ENCODE peak calls at places on chromosomes 5 and 9, in seven cellular contexts. S, I, L, T, Q, U and A are unnamed samples.

GRCh38 chr9:128099932-128100491 is 27.5 kb downstream of the PTGES2 start:
- DNase-seq in S (no peak), I (peak), L (no peak), T (no peak), Q (peak), U (no peak), A (no peak)

GRCh38 chr9:74721696-74722660 is 165.7 kb downstream of the TRPM6 start:
- DNase-seq in S (no peak), I (no peak), L (no peak), T (no peak), Q (no peak), U (no peak), A (no peak)

GRCh38 chr9:5442400-5443011 is 4.8 kb upstream of the PLGRKT start:
- DNase-seq in S (peak), I (peak), L (no peak), T (peak), Q (peak), U (peak), A (no peak)

GRCh38 chr9:111483419-111483861 is 743 bp downstream of the ECPAS start:
- DNase-seq in S (no peak), I (no peak), L (no peak), T (peak), Q (no peak), U (peak), A (no peak)

GRCh38 chr5:95760291-95761191 is 29.4 kb downstream of the RHOBTB3 start:
- DNase-seq in S (peak), I (peak), L (peak), T (peak), Q (peak), U (no peak), A (peak)

GRCh38 chr5:180208435-180209081 is 453 bp downstream of the RASGEF1C start:
- DNase-seq in S (no peak), I (no peak), L (no peak), T (no peak), Q (peak), U (peak), A (no peak)

GRCh38 chr5:75007537-75007847 is 44.9 kb downstream of the GCNT4 start:
- DNase-seq in S (no peak), I (peak), L (peak), T (no peak), Q (peak), U (no peak), A (no peak)

GRCh38 chr5:97499605-97500004 is 316.6 kb upstream of the RIOK2 start:
- DNase-seq in S (no peak), I (no peak), L (no peak), T (no peak), Q (peak), U (no peak), A (no peak)

GRCh38 chr9:607417-607816 is 234.1 kb upstream of the DMRT1 start:
- DNase-seq in S (no peak), I (no peak), L (no peak), T (no peak), Q (no peak), U (no peak), A (no peak)

GRCh38 chr5:45060686-45061085 is 251.9 kb downstream of the MRPS30 start:
- DNase-seq in S (no peak), I (no peak), L (no peak), T (no peak), Q (no peak), U (no peak), A (no peak)

GRCh38 chr5:170333161-170333909 is 35.8 kb upstream of the LCP2 start:
- DNase-seq in S (peak), I (peak), L (no peak), T (peak), Q (no peak), U (no peak), A (no peak)

GRCh38 chr9:136426787-136427186 is 12.9 kb downstream of the INPP5E start:
- DNase-seq in S (no peak), I (no peak), L (no peak), T (no peak), Q (no peak), U (no peak), A (no peak)

GRCh38 chr9:113705938-113706519 is 170.1 kb upstream of the ZNF618 start:
- DNase-seq in S (no peak), I (no peak), L (no peak), T (no peak), Q (no peak), U (peak), A (peak)

GRCh38 chr5:14457475-14457874 is 124.1 kb upstream of the OTULINL start:
- DNase-seq in S (no peak), I (no peak), L (no peak), T (no peak), Q (no peak), U (peak), A (no peak)

GRCh38 chr5:67248703-67249589 is 52.3 kb upstream of the CD180 start:
- DNase-seq in S (no peak), I (no peak), L (no peak), T (no peak), Q (no peak), U (no peak), A (no peak)

GRCh38 chr9:93960971-93961841 is 6.1 kb upstream of the BARX1 start:
- DNase-seq in S (no peak), I (no peak), L (no peak), T (no peak), Q (no peak), U (no peak), A (no peak)

GRCh38 chr9:77901771-77902170 is 129.8 kb downstream of the GNAQ start:
- DNase-seq in S (no peak), I (no peak), L (no peak), T (no peak), Q (no peak), U (no peak), A (no peak)

GRCh38 chr5:150000990-150001659 is 586 bp downstream of the HMGXB3 start:
- DNase-seq in S (peak), I (peak), L (no peak), T (peak), Q (peak), U (peak), A (no peak)

GRCh38 chr9:117204971-117205370 is 209.9 kb downstream of the ASTN2 start:
- DNase-seq in S (no peak), I (peak), L (no peak), T (no peak), Q (no peak), U (no peak), A (no peak)

GRCh38 chr9:95171001-95171400 is 146.5 kb downstream of the FANCC start:
- DNase-seq in S (peak), I (peak), L (no peak), T (no peak), Q (peak), U (no peak), A (peak)

GRCh38 chr5:98455660-98456059 is 317.8 kb upstream of the RGMB start:
- DNase-seq in S (no peak), I (peak), L (peak), T (no peak), Q (peak), U (no peak), A (no peak)

GRCh38 chr5:78507531-78507930 is 141.0 kb downstream of the LHFPL2 start:
- DNase-seq in S (no peak), I (no peak), L (no peak), T (no peak), Q (no peak), U (no peak), A (no peak)

GRCh38 chr5:78511116-78511906 is 137.3 kb downstream of the LHFPL2 start:
- DNase-seq in S (no peak), I (no peak), L (no peak), T (no peak), Q (no peak), U (no peak), A (no peak)

GRCh38 chr5:78508231-78508765 is 140.3 kb downstream of the LHFPL2 start:
- DNase-seq in S (no peak), I (peak), L (peak), T (no peak), Q (peak), U (no peak), A (no peak)

GRCh38 chr5:78509884-78510769 is 138.4 kb downstream of the LHFPL2 start:
- DNase-seq in S (peak), I (no peak), L (no peak), T (peak), Q (peak), U (peak), A (no peak)

DNA sequence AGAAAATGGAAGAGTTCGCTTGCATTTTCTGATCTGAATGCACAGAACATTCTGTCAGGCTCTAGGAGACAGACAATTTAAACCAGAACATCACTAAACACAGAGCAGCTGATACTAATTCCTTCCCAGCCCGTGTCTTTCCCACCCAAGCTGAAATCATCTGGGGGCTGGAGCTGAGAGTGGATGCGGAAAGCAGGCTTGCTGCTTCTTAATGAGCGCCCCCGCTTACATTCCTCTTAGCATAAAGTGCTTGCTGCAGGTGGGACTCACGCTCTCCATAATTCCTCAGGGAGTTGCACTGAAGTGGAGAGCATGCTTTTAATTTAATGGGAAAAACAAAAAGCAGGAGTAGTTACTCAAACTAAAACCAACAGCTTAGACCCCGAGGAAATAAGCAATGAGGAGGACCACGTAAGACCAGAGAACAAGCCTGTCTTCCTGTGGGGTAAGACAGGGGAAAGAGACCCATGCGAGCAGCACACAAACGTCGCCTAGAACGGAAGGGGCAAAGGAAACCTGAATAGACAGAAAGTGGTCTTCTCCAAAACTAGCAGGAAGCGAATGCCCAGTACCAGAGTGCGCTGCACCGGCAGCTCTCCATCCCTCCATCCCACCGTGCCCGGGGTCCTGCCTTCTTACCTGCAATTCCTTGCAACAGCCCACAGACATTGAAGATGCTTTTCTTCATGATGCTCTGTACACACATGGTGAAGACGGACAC is 139.3 kb downstream of the LHFPL2 start:
- DNase-seq in S (no peak), I (no peak), L (no peak), T (no peak), Q (no peak), U (no peak), A (no peak)
- H3K4me3 ChIP-seq in S (no peak), I (peak), L (peak), T (peak), Q (peak), U (peak), A (no peak)

GRCh38 chr5:88881566-88881965 is 1.4 kb downstream of the MEF2C start:
- DNase-seq in S (peak), I (peak), L (no peak), T (no peak), Q (peak), U (no peak), A (no peak)
- H3K4me3 ChIP-seq in S (peak), I (peak), L (peak), T (no peak), Q (peak), U (no peak), A (peak)

GRCh38 chr9:88233091-88233490 is 94.8 kb upstream of the SPATA31C2 start:
- DNase-seq in S (no peak), I (peak), L (no peak), T (no peak), Q (no peak), U (no peak), A (no peak)
- H3K4me3 ChIP-seq in S (no peak), I (no peak), L (no peak), T (no peak), Q (no peak), U (no peak), A (no peak)

GRCh38 chr9:130780415-130780814 is 54.6 kb upstream of the ABL1 start:
- DNase-seq in S (no peak), I (no peak), L (no peak), T (no peak), Q (no peak), U (no peak), A (no peak)
- H3K4me3 ChIP-seq in S (no peak), I (peak), L (peak), T (no peak), Q (no peak), U (no peak), A (no peak)

GRCh38 chr9:35511453-35511852 is 21.5 kb downstream of the RUSC2 start:
- DNase-seq in S (no peak), I (no peak), L (no peak), T (no peak), Q (no peak), U (no peak), A (no peak)
- H3K4me3 ChIP-seq in S (no peak), I (no peak), L (no peak), T (no peak), Q (no peak), U (no peak), A (no peak)